ENCODE peak calls at places on chromosomes 11 and 22, in four cellular contexts. P is HFF-Myc, S is NCI-H1436, A is foreskin fibroblast. E is an unnamed sample.

GRCh38 chr11:73752216-73752867 is 8.5 kb downstream of the RAB6A start:
- DNase-seq in P (no peak), A (no peak), S (no peak), E (no peak)

GRCh38 chr22:24582111-24582814 is 10.6 kb downstream of the LRRC75B start:
- DNase-seq in S (no peak), P (no peak), A (no peak), E (no peak)

GRCh38 chr11:100709233-100709999 is 22.3 kb downstream of the ARHGAP42 start:
- DNase-seq in S (no peak), A (no peak), P (no peak), E (no peak)

GRCh38 chr11:65446446-65447277 is 24.1 kb downstream of the NEAT1 start:
- DNase-seq in A (no peak), P (no peak), S (no peak), E (peak)

GRCh38 chr11:75195164-75195962 is 44.5 kb downstream of the SLCO2B1 start:
- DNase-seq in S (no peak), A (no peak), P (no peak), E (peak)

GRCh38 chr11:41498726-41499125 is 39.3 kb upstream of the LRRC4C start:
- DNase-seq in P (no peak), A (no peak), S (no peak), E (no peak)

GRCh38 chr22:24848559-24849168 is 42.7 kb downstream of the SGSM1 start:
- DNase-seq in P (no peak), A (no peak), S (no peak), E (no peak)

GRCh38 chr11:29293825-29294224 is 723.0 kb downstream of the KCNA4 start:
- DNase-seq in S (no peak), A (peak), P (no peak), E (no peak)

GRCh38 chr11:3614742-3615171 is 27.0 kb downstream of the ART5 start:
- DNase-seq in S (no peak), A (no peak), P (no peak), E (no peak)

GRCh38 chr11:71301046-71301857 is 48.9 kb upstream of the SHANK2 start:
- DNase-seq in S (no peak), A (no peak), P (no peak), E (no peak)

GRCh38 chr11:108538022-108538424 is 39.8 kb upstream of the POGLUT3 start:
- DNase-seq in P (no peak), A (no peak), S (no peak), E (peak)

E was measured in MG63.